ENCODE peak calls at places on chromosomes 3 and 15, in four cellular contexts. R is 8988T, F is PC-9, U is GM13976. L is an unnamed sample.

GRCh38 chr3:127171320-127171719 is 21.6 kb upstream of the PRR23E start:
- DNase-seq in U (no peak), F (no peak), R (no peak), L (no peak)

GRCh38 chr3:43218156-43218555 is 68.2 kb upstream of the SNRK start:
- DNase-seq in F (no peak), R (no peak), U (no peak), L (no peak)

GRCh38 chr3:34842706-34843478 is 796.4 kb upstream of the ARPP21 start:
- DNase-seq in R (no peak), U (no peak), F (no peak), L (no peak)

GRCh38 chr3:106765342-106765741 is 611.9 kb upstream of the CCDC54 start:
- DNase-seq in U (no peak), R (peak), F (peak), L (peak)

GRCh38 chr3:30437172-30437571 is 169.2 kb upstream of the TGFBR2 start:
- DNase-seq in U (no peak), R (no peak), F (no peak), L (no peak)

GRCh38 chr3:58691997-58692396 is 25.4 kb upstream of the FAM3D start:
- DNase-seq in F (no peak), R (no peak), U (no peak), L (no peak)

GRCh38 chr3:146655333-146655996 is 50.3 kb upstream of the PLSCR5 start:
- DNase-seq in F (no peak), U (no peak), R (no peak), L (no peak)

GRCh38 chr3:133393204-133393603 is 6.7 kb upstream of the BFSP2 start:
- DNase-seq in R (no peak), U (no peak), F (no peak), L (peak)

GRCh38 chr3:125582707-125583106 is 12.6 kb downstream of the OSBPL11 start:
- DNase-seq in R (peak), F (no peak), U (peak), L (no peak)

GRCh38 chr15:47331796-47332480 is 385.4 kb upstream of the SEMA6D start:
- DNase-seq in R (no peak), F (no peak), U (no peak), L (no peak)

GRCh38 chr15:56869573-56869972 is 48.9 kb upstream of the TCF12 start:
- DNase-seq in U (no peak), R (no peak), F (peak), L (no peak)

GRCh38 chr3:153640689-153641308 is 478.8 kb downstream of the RAP2B start:
- DNase-seq in F (peak), U (no peak), R (no peak), L (peak)

GRCh38 chr15:60933914-60934885 is 294.9 kb downstream of the RORA start:
- DNase-seq in F (no peak), R (no peak), U (no peak), L (no peak)

GRCh38 chr3:154684440-154684839 is 254.4 kb upstream of the GPR149 start:
- DNase-seq in F (no peak), U (no peak), R (no peak), L (no peak)

GRCh38 chr3:196096382-196096953 is 14.6 kb upstream of the TFRC start:
- DNase-seq in U (peak), F (no peak), R (no peak), L (no peak)

GRCh38 chr3:97932387-97932801 is 39.8 kb downstream of the RIOX2 start:
- DNase-seq in U (no peak), F (no peak), R (no peak), L (no peak)

GRCh38 chr15:72201346-72202029 is 3.9 kb upstream of the GRAMD2A start:
- DNase-seq in R (no peak), U (no peak), F (no peak), L (no peak)